ENCODE peak calls at places on chromosome 5, in six cellular contexts. D is myocyte, E is AG10803, S is smooth muscle cell of the brain vasculature, I is NCI-H1048, G is NCI-H510A. H is an unnamed sample.

GRCh38 chr5:74166064-74166463 is 474.5 kb downstream of the ENC1 start:
- DNase-seq in D (no peak), E (peak), S (no peak), I (no peak), G (no peak), H (no peak)

GRCh38 chr5:125311743-125312142 is 565.3 kb upstream of the ZNF608 start:
- DNase-seq in D (peak), E (peak), S (no peak), I (no peak), G (no peak), H (no peak)

GRCh38 chr5:36396640-36397039 is 94.9 kb upstream of the RANBP3L start:
- DNase-seq in D (no peak), E (peak), S (no peak), I (no peak), G (no peak), H (no peak)

GRCh38 chr5:124460000-124460399 is 286.4 kb downstream of the ZNF608 start:
- DNase-seq in D (no peak), E (no peak), S (no peak), I (no peak), G (no peak), H (no peak)

GRCh38 chr5:57816108-57816507 is 333.5 kb upstream of the ACTBL2 start:
- DNase-seq in D (peak), E (peak), S (peak), I (no peak), G (no peak), H (no peak)

GRCh38 chr5:138444774-138445546 is 6.1 kb downstream of the REEP2 start:
- DNase-seq in D (no peak), E (no peak), S (no peak), I (no peak), G (no peak), H (no peak)

GRCh38 chr5:76225316-76225715 is 142.1 kb downstream of the SV2C start:
- DNase-seq in D (no peak), E (no peak), S (no peak), I (no peak), G (no peak), H (no peak)

GRCh38 chr5:143569722-143570567 is 166.5 kb upstream of the NR3C1 start:
- DNase-seq in D (no peak), E (no peak), S (no peak), I (no peak), G (no peak), H (no peak)

GRCh38 chr5:122236270-122236669 is 75.8 kb upstream of the SNCAIP start:
- DNase-seq in D (no peak), E (no peak), S (no peak), I (no peak), G (no peak), H (no peak)

GRCh38 chr5:158463971-158464370 is 605.0 kb upstream of the CLINT1 start:
- DNase-seq in D (no peak), E (peak), S (no peak), I (no peak), G (no peak), H (no peak)

GRCh38 chr5:128264567-128264966 is 181.0 kb downstream of the SLC12A2 start:
- DNase-seq in D (peak), E (no peak), S (no peak), I (no peak), G (no peak), H (no peak)

GRCh38 chr5:32713396-32714381 is 2.6 kb downstream of the NPR3 start:
- DNase-seq in D (peak), E (peak), S (no peak), I (no peak), G (no peak), H (no peak)

GRCh38 chr5:132022737-132023136 is 11.3 kb upstream of the ACSL6 start:
- DNase-seq in D (no peak), E (no peak), S (no peak), I (no peak), G (no peak), H (no peak)

GRCh38 chr5:14035859-14036440 is 91.5 kb upstream of the DNAH5 start:
- DNase-seq in D (peak), E (peak), S (peak), I (peak), G (no peak), H (no peak)

GRCh38 chr5:112063878-112064615 is 307.1 kb upstream of the NREP start:
- DNase-seq in D (no peak), E (no peak), S (no peak), I (no peak), G (no peak), H (no peak)

GRCh38 chr5:178227929-178228328 is 4.7 kb downstream of the PHYKPL start:
- DNase-seq in D (no peak), E (no peak), S (no peak), I (no peak), G (no peak), H (no peak)

GRCh38 chr5:89042746-89043145 is 159.8 kb upstream of the MEF2C start:
- DNase-seq in D (no peak), E (no peak), S (no peak), I (no peak), G (no peak), H (no peak)

GRCh38 chr5:63025679-63026078 is 447.1 kb downstream of the LRRC70 start:
- DNase-seq in D (no peak), E (no peak), S (no peak), I (no peak), G (no peak), H (no peak)

GRCh38 chr5:132414634-132415377 is 45.3 kb downstream of the SLC22A5 start:
- DNase-seq in D (peak), E (peak), S (no peak), I (no peak), G (no peak), H (no peak)